ENCODE peak calls at places on chromosomes 3 and 15, in eight cellular contexts. U, P, J, W, L, F, O and H are unnamed samples.

GRCh38 chr3:168417016-168417415 is 321.3 kb upstream of the GOLIM4 start:
- DNase-seq in F (no peak), W (no peak), L (no peak), J (no peak), U (no peak), P (no peak), O (no peak), H (no peak)

GRCh38 chr15:97301166-97301565 is 659.3 kb upstream of the ARRDC4 start:
- DNase-seq in W (no peak), F (no peak), L (no peak), P (no peak), O (no peak), J (no peak), U (no peak), H (no peak)

GRCh38 chr3:124315215-124316033 is 323.5 kb upstream of the ROPN1 start:
- DNase-seq in U (no peak), L (peak), F (peak), P (no peak), J (no peak), W (peak), O (peak), H (no peak)

GRCh38 chr15:50128266-50128665 is 9.2 kb upstream of the ATP8B4 start:
- DNase-seq in F (no peak), J (no peak), P (peak), W (no peak), U (no peak), L (no peak), O (no peak), H (no peak)

GRCh38 chr15:92425578-92426225 is 32.0 kb downstream of the ST8SIA2 start:
- DNase-seq in U (peak), O (no peak), W (no peak), L (no peak), F (no peak), J (no peak), P (no peak), H (no peak)

GRCh38 chr3:48433472-48434118 is 3.7 kb upstream of the PLXNB1 start:
- DNase-seq in F (peak), W (no peak), U (no peak), J (no peak), L (no peak), P (no peak), O (no peak), H (no peak)

GRCh38 chr3:108091498-108092259 is 848 bp upstream of the CD47 start:
- DNase-seq in P (no peak), U (no peak), L (peak), J (no peak), F (no peak), W (no peak), O (no peak), H (no peak)

GRCh38 chr15:70442211-70442610 is 321.1 kb downstream of the UACA start:
- DNase-seq in L (no peak), O (no peak), P (no peak), W (no peak), F (no peak), U (no peak), J (no peak), H (no peak)

GRCh38 chr3:137854498-137855285 is 90.6 kb downstream of the SOX14 start:
- DNase-seq in J (no peak), F (no peak), W (no peak), L (no peak), P (no peak), O (no peak), U (no peak), H (no peak)

GRCh38 chr15:66883322-66883911 is 181.4 kb downstream of the SMAD6 start:
- DNase-seq in J (no peak), P (peak), L (peak), W (peak), O (peak), U (peak), F (peak), H (peak)

GRCh38 chr15:30882861-30883433 is 20.8 kb upstream of the FAN1 start:
- DNase-seq in J (no peak), L (peak), W (no peak), F (no peak), P (no peak), O (no peak), U (no peak), H (no peak)

GRCh38 chr15:88997531-88997930 is 84.4 kb upstream of the MFGE8 start:
- DNase-seq in L (no peak), W (no peak), U (no peak), P (no peak), J (no peak), F (no peak), O (no peak), H (no peak)

GRCh38 chr15:83732196-83732595 is 78.3 kb downstream of the ADAMTSL3 start:
- DNase-seq in L (no peak), W (no peak), P (no peak), U (no peak), F (no peak), O (no peak), J (no peak), H (no peak)

GRCh38 chr3:23314981-23315805 is 112.1 kb downstream of the UBE2E2 start:
- DNase-seq in L (no peak), F (no peak), O (no peak), W (no peak), P (no peak), J (no peak), U (no peak), H (no peak)

GRCh38 chr15:72562878-72563277 is 88.7 kb downstream of the ARIH1 start:
- DNase-seq in L (no peak), F (no peak), O (no peak), W (no peak), U (no peak), J (no peak), P (no peak), H (no peak)

GRCh38 chr3:25854635-25855034 is 64.7 kb downstream of the OXSM start:
- DNase-seq in W (peak), P (no peak), O (peak), F (peak), J (no peak), L (peak), U (no peak), H (no peak)

GRCh38 chr3:197394464-197395321 is 96.3 kb upstream of the DLG1 start:
- DNase-seq in J (no peak), W (peak), L (peak), P (peak), U (no peak), O (peak), F (peak), H (peak)

GRCh38 chr3:101897013-101897412 is 47.7 kb downstream of the NFKBIZ start:
- DNase-seq in P (no peak), W (no peak), U (no peak), O (no peak), F (no peak), L (no peak), J (no peak), H (no peak)

GRCh38 chr3:127853681-127854080 is 31.4 kb upstream of the MGLL start:
- DNase-seq in W (no peak), L (peak), J (no peak), O (no peak), P (no peak), F (no peak), U (peak), H (no peak)

GRCh38 chr3:117871934-117872333 is 1162.4 kb downstream of the TUSC7 start:
- DNase-seq in W (no peak), O (no peak), J (no peak), L (no peak), P (no peak), U (no peak), F (no peak), H (no peak)

GRCh38 chr15:32867313-32867626 is 149.5 kb downstream of the GREM1 start:
- DNase-seq in O (no peak), L (peak), U (no peak), P (peak), F (peak), J (no peak), W (peak), H (no peak)

GRCh38 chr15:99424131-99424571 is 141.6 kb upstream of the MEF2A start:
- DNase-seq in J (no peak), O (no peak), F (no peak), L (no peak), U (no peak), P (no peak), W (no peak), H (no peak)

GRCh38 chr3:120425877-120426276 is 24.9 kb downstream of the FSTL1 start:
- DNase-seq in P (no peak), U (no peak), F (peak), W (peak), J (no peak), L (peak), O (peak), H (no peak)

GRCh38 chr3:168220609-168221008 is 124.9 kb upstream of the GOLIM4 start:
- DNase-seq in W (no peak), O (no peak), P (no peak), L (peak), F (no peak), J (no peak), U (no peak), H (no peak)

GRCh38 chr3:43895573-43895972 is 204.8 kb downstream of the ABHD5 start:
- DNase-seq in F (no peak), U (no peak), L (no peak), P (no peak), W (no peak), O (no peak), J (no peak), H (no peak)